ENCODE peak calls at places on chromosomes 5 and 9, in five cellular contexts. N, E, S, O and M are unnamed samples.

GRCh38 chr5:135209495-135209837 is 175.4 kb upstream of the PITX1 start:
- DNase-seq in N (peak; percentile 18), E (no peak), S (peak; percentile 15), O (no peak), M (no peak)

GRCh38 chr5:43075319-43076293 is 35.5 kb upstream of the ANXA2R start:
- DNase-seq in N (no peak), E (no peak), S (no peak), O (peak; percentile 76), M (no peak)

GRCh38 chr5:34490501-34491250 is 165.5 kb upstream of the RAI14 start:
- DNase-seq in N (no peak), E (no peak), S (no peak), O (no peak), M (no peak)

GRCh38 chr5:81601912-81602311 is 149.0 kb downstream of the SSBP2 start:
- DNase-seq in N (no peak), E (no peak), S (no peak), O (no peak), M (no peak)

GRCh38 chr9:90086076-90086475 is 481.3 kb downstream of the GADD45G start:
- DNase-seq in N (peak; percentile 33), E (no peak), S (peak; percentile 69), O (no peak), M (no peak)

GRCh38 chr5:175478008-175478383 is 364 bp upstream of the SFXN1 start:
- DNase-seq in N (no peak), E (no peak), S (no peak), O (no peak), M (no peak)

GRCh38 chr5:16178745-16179372 is 732 bp downstream of the MARCHF11 start:
- DNase-seq in N (peak; percentile 45), E (no peak), S (peak; percentile 85), O (peak; percentile 59), M (peak; percentile 23)

GRCh38 chr9:134343637-134344036 is 17.4 kb downstream of the RXRA start:
- DNase-seq in N (no peak), E (no peak), S (no peak), O (peak; percentile 62), M (no peak)

GRCh38 chr5:156326718-156327259 is at the start of gene SGCD:
- DNase-seq in N (peak; percentile 35), E (peak; percentile 89), S (peak; percentile 73), O (peak; percentile 71), M (peak; percentile 34)

GRCh38 chr5:143083006-143083405 is 312.8 kb downstream of the ARHGAP26 start:
- DNase-seq in N (no peak), E (no peak), S (no peak), O (no peak), M (no peak)

GRCh38 chr5:144404672-144405071 is 234.0 kb downstream of the KCTD16 start:
- DNase-seq in N (no peak), E (no peak), S (no peak), O (no peak), M (no peak)

GRCh38 chr9:88322906-88323566 is 65.2 kb upstream of the SPIN1 start:
- DNase-seq in N (no peak), E (no peak), S (peak; percentile 28), O (no peak), M (peak; percentile 37)

GRCh38 chr9:21812945-21813568 is 10.6 kb downstream of the MTAP start:
- DNase-seq in N (peak; percentile 82), E (no peak), S (peak; percentile 83), O (peak; percentile 65), M (no peak)

GRCh38 chr9:18614116-18614515 is 140.2 kb downstream of the ADAMTSL1 start:
- DNase-seq in N (no peak), E (no peak), S (no peak), O (no peak), M (no peak)

GRCh38 chr5:125408582-125409069 is 662.2 kb upstream of the ZNF608 start:
- DNase-seq in N (no peak), E (peak; percentile 81), S (no peak), O (peak; percentile 16), M (peak; percentile 96)

GRCh38 chr5:91486638-91487037 is 103.5 kb upstream of the ARRDC3 start:
- DNase-seq in N (no peak), E (no peak), S (no peak), O (no peak), M (no peak)

GRCh38 chr5:91487420-91487819 is 104.3 kb upstream of the ARRDC3 start:
- DNase-seq in N (no peak), E (no peak), S (no peak), O (no peak), M (no peak)

GRCh38 chr5:91490340-91490739 is 107.2 kb upstream of the ARRDC3 start:
- DNase-seq in N (no peak), E (no peak), S (no peak), O (no peak), M (no peak)

GRCh38 chr5:91484662-91485061 is 101.5 kb upstream of the ARRDC3 start:
- DNase-seq in N (no peak), E (no peak), S (no peak), O (no peak), M (no peak)
- TF ChIP-seq CTCF in N (no peak), E (no peak), S (no peak), O (no peak), M (no peak)

GRCh38 chr5:154654484-154655375 is 100.4 kb upstream of the LARP1 start:
- DNase-seq in N (no peak), E (no peak), S (peak; percentile 13), O (no peak), M (no peak)
- H3K4me3 ChIP-seq in N (no peak overlapping the region), E (no peak overlapping the region), S (no peak overlapping the region), O (peak overlapping the region; percentile 11), M (no peak overlapping the region)

DNA sequence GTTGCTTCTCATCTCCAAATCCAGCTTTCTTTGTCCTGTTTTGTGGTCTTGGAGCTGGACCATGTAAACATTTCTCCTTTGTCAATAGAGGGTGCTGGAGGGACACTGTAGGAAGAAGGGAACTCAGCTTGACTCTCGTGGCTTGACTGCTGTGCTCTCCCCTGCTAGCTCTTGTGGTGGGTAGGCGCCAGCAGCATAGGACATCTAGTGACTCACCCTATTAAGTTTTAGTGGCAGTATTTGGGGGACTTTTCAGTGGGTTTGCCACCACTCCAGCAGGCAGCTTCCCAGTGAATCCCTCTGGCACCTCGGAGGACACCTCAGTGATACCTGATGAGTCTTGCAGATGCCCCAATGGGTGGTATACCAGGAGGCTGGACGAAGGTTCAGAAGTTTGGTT is 97.8 kb downstream of the TSSK1B start:
- DNase-seq in N (no peak), E (no peak), S (no peak), O (peak; percentile 22), M (no peak)
- TF ChIP-seq CTCF in N (no peak), E (peak; percentile 48), S (peak; percentile 35), O (peak; percentile 28), M (peak; percentile 48)

GRCh38 chr5:115813719-115814118 is 2.7 kb downstream of the CDO1 start:
- DNase-seq in N (no peak), E (no peak), S (no peak), O (no peak), M (no peak)
- H3K4me3 ChIP-seq in N (no peak overlapping the region), E (no peak overlapping the region), S (peak overlapping the region; percentile 54), O (no peak overlapping the region), M (no peak overlapping the region)

GRCh38 chr9:1005043-1005667 is 28.7 kb downstream of the DMRT3 start:
- DNase-seq in N (no peak), E (no peak), S (no peak), O (no peak), M (no peak)
- TF ChIP-seq CTCF in N (peak; percentile 33), E (peak; percentile 66), S (peak; percentile 53), O (peak; percentile 39), M (peak; percentile 62)

GRCh38 chr9:70597886-70598285 is 183.4 kb upstream of the KLF9 start:
- DNase-seq in N (no peak), E (no peak), S (no peak), O (no peak), M (no peak)

GRCh38 chr9:70603020-70603411 is 188.6 kb upstream of the KLF9 start:
- DNase-seq in N (no peak), E (no peak), S (no peak), O (no peak), M (no peak)

GRCh38 chr9:70602364-70603019 is 188.0 kb upstream of the KLF9 start:
- DNase-seq in N (peak; percentile 59), E (peak; percentile 54), S (no peak), O (no peak), M (peak; percentile 49)

GRCh38 chr9:70601000-70601929 is 186.8 kb upstream of the KLF9 start:
- DNase-seq in N (peak; percentile 84), E (peak; percentile 99), S (peak; percentile 91), O (peak; percentile 98), M (peak; percentile 80)

GRCh38 chr9:70600479-70600878 is 186.0 kb upstream of the KLF9 start:
- DNase-seq in N (no peak), E (peak; percentile 47), S (no peak), O (no peak), M (no peak)
- H3K4me3 ChIP-seq in N (no peak overlapping the region), E (peak overlapping the region; percentile 14), S (no peak overlapping the region), O (no peak overlapping the region), M (no peak overlapping the region)

GRCh38 chr5:176675676-176676360 is 28.5 kb downstream of the TSPAN17 start:
- DNase-seq in N (no peak), E (no peak), S (no peak), O (no peak), M (no peak)
- TF ChIP-seq CTCF in N (peak; percentile 17), E (peak; percentile 60), S (peak; percentile 12), O (peak; percentile 18), M (peak; percentile 67)

DNA sequence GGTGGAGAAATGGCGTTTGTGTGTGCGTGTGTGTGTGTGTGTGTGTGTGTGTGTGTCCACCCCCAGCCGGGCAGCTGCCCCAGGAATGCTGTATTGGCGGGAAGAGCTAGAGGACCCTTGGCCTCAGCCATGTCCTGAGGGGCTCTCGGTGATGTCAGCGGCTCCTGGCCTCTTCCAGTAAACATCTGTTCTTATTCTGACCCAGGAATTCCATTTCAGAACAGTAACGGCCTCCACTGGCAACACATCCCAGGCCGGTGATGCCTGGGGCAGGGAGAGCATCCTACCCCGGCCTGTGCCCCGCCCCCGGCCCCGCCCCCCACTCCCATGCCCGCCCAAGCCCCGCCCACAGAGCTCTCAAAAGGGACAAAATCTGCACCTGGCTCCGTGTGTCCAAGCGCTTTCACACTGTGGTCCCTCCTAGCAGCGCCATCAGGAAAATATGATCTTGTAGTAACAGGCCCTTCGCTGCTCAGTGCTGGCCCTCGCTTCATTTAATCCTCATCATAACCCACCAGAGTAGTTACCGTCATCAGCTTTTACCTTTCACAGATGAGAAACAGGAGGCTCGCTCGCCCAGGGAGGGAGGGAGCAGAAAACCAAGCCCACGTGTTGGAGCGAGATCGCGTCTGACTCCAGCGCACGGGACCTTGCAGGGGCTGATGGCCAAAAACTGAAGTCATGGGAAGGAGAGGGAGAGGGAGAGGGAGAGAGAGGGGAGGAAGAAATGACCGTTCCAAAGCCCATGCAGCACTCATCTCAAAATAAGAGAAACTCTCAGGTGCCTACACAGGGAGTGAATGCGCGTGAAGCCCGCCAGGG is 18.9 kb downstream of the ADAMTS2 start:
- DNase-seq in N (no peak), E (peak; percentile 96), S (no peak), O (peak; percentile 87), M (no peak)
- H3K4me3 ChIP-seq in N (no peak overlapping the region), E (no peak overlapping the region), S (no peak overlapping the region), O (no peak overlapping the region), M (no peak overlapping the region)

GRCh38 chr9:102253099-102253498 is 514.7 kb upstream of the GRIN3A start:
- DNase-seq in N (no peak), E (no peak), S (no peak), O (no peak), M (no peak)
- TF ChIP-seq CTCF in N (no peak), E (no peak), S (no peak), O (no peak), M (no peak)